ENCODE peak calls at places on chromosomes 3 and 15, in six cellular contexts. I, O, V, Z, S and Q are unnamed samples.

GRCh38 chr3:194034556-194035336 is 101.2 kb upstream of the HES1 start:
- DNase-seq in O (no peak), V (no peak), I (no peak), S (no peak), Z (no peak), Q (no peak)

GRCh38 chr3:42043116-42043796 is 47.9 kb upstream of the TRAK1 start:
- DNase-seq in Z (no peak), O (no peak), I (no peak), V (no peak), S (peak), Q (no peak)

GRCh38 chr15:71079208-71080044 is 35.8 kb upstream of the THSD4 start:
- DNase-seq in S (no peak), I (no peak), V (no peak), O (no peak), Z (no peak), Q (peak)

GRCh38 chr15:52021128-52021671 is 2.2 kb downstream of the MAPK6 start:
- DNase-seq in S (peak), I (no peak), V (peak), Z (no peak), O (peak), Q (peak)

GRCh38 chr3:183385698-183386590 is 42.5 kb downstream of the MCF2L2 start:
- DNase-seq in S (no peak), O (peak), V (peak), I (peak), Z (no peak), Q (peak)

GRCh38 chr3:114673481-114673880 is 379.7 kb downstream of the TIGIT start:
- DNase-seq in I (no peak), O (no peak), Z (no peak), S (no peak), V (no peak), Q (no peak)

GRCh38 chr3:197331131-197331530 is 32.7 kb upstream of the DLG1 start:
- DNase-seq in Z (no peak), I (no peak), O (peak), S (no peak), V (peak), Q (no peak)

GRCh38 chr3:143119974-143120715 is 574 bp downstream of the CHST2 start:
- DNase-seq in V (peak), O (no peak), Z (peak), S (no peak), I (peak), Q (no peak)

GRCh38 chr15:31811641-31812040 is 218.7 kb upstream of the CHRNA7 start:
- DNase-seq in S (no peak), V (no peak), I (no peak), O (no peak), Z (no peak), Q (no peak)

GRCh38 chr15:93942140-93942808 is 289.1 kb upstream of the MCTP2 start:
- DNase-seq in O (no peak), S (no peak), Z (no peak), I (no peak), V (no peak), Q (no peak)

GRCh38 chr15:26772588-26773484 is at the start of gene GABRB3:
- DNase-seq in Z (peak), V (no peak), S (no peak), I (no peak), O (no peak), Q (peak)

GRCh38 chr3:66256806-66257205 is 36.0 kb downstream of the SLC25A26 start:
- DNase-seq in V (no peak), Z (no peak), O (no peak), S (no peak), I (no peak), Q (no peak)

GRCh38 chr3:196666001-196666867 is 26.7 kb downstream of the NRROS start:
- DNase-seq in O (no peak), V (no peak), S (no peak), Z (no peak), I (no peak), Q (no peak)

GRCh38 chr15:90690585-90690984 is 26.6 kb upstream of the BLM start:
- DNase-seq in V (no peak), O (no peak), I (no peak), Z (no peak), S (no peak), Q (no peak)

GRCh38 chr15:68365140-68365745 is 66.7 kb downstream of the ITGA11 start:
- DNase-seq in I (no peak), V (no peak), S (no peak), O (no peak), Z (no peak), Q (no peak)

GRCh38 chr3:180684807-180685206 is 5.5 kb upstream of the CCDC39 start:
- DNase-seq in Z (no peak), I (no peak), S (no peak), O (no peak), V (no peak), Q (no peak)

GRCh38 chr3:180683816-180684215 is 4.5 kb upstream of the CCDC39 start:
- DNase-seq in Z (no peak), I (no peak), S (no peak), V (no peak), O (no peak), Q (no peak)

GRCh38 chr3:180680097-180680430 is 775 bp upstream of the CCDC39 start:
- DNase-seq in O (no peak), V (no peak), I (peak), Z (no peak), S (no peak), Q (no peak)

GRCh38 chr3:180678231-180678630 is 1.1 kb downstream of the CCDC39 start:
- DNase-seq in Z (no peak), V (no peak), I (no peak), O (no peak), S (no peak), Q (no peak)

GRCh38 chr3:180679178-180680096 is at the start of gene CCDC39:
- DNase-seq in O (peak), Z (peak), S (peak), I (peak), V (peak), Q (peak)
- TF ChIP-seq POLR2A in O (no peak), Z (no peak), S (no peak), I (no peak), V (no peak), Q (no peak)

DNA sequence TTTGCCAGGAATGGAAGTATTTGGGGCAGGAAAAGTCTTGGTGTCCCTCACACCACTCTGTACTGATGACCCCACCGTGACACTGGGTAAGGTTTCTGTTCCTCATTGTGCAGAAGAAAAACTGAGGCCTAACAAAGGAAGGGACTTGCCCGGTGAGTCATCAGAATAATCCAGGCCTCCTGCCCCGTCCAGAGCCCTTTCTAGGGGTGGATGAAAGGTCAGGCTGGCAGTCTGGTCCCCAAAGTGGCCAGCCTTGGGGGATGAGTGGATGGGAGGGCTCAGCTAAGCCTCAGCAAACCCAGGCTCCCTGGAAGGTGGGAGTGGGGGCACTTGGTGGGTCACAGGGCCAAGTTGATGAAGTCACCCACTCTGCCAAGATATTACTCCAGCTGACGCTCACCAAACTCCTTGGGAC is 2.3 kb upstream of the DNAH1 start:
- DNase-seq in S (no peak), O (no peak), V (no peak), Z (no peak), I (peak), Q (no peak)
- TF ChIP-seq POLR2AphosphoS5 in S (peak), O (no peak), V (no peak), Z (no peak), I (no peak), Q (peak)

GRCh38 chr3:139827833-139828232 is 107.2 kb upstream of the CLSTN2 start:
- DNase-seq in S (no peak), I (no peak), O (no peak), V (no peak), Z (no peak), Q (no peak)
- TF ChIP-seq POLR2A in S (no peak), I (no peak), O (no peak), V (no peak), Z (no peak), Q (no peak)

DNA sequence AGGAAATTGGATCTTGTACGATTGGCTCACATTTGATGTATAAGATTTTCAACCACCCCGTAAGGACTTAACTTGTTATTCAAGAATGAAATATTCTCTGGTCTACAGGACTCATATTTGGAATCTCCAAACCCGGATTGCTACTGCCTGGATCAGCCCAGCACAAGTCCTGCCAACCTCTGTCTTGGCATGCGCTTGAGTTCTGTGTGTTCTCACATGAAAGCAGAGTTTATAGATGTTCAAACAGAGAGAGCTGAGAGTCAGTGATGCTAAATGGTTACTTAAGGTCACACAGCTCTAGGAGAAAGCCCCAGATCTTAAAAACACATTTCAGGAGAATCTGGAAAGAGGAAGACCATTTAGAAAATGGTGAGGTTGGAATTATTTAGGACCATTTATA is 268.0 kb upstream of the TBL1XR1 start:
- DNase-seq in S (peak), I (no peak), O (no peak), Z (no peak), V (no peak), Q (peak)
- TF ChIP-seq POLR2AphosphoS5 in S (peak), I (no peak), O (no peak), Z (no peak), V (no peak), Q (peak)